ENCODE peak calls at places on chromosomes 5 and 9, in nine cellular contexts. Z, V, X, K, E, B, P, Q and A are unnamed samples.

GRCh38 chr9:86807577-86807976 is 139.7 kb downstream of the GAS1 start:
- DNase-seq in E (no peak), P (no peak), Q (peak; percentile 21), K (no peak), V (peak; percentile 8), X (no peak), B (no peak), Z (no peak), A (no peak)

GRCh38 chr5:15249152-15249551 is 250.8 kb upstream of the FBXL7 start:
- DNase-seq in V (peak; percentile 47), E (no peak), X (no peak), B (no peak), P (no peak), Z (no peak), K (no peak), Q (no peak), A (no peak)

GRCh38 chr9:18786196-18786595 is 246.8 kb downstream of the SAXO1 start:
- DNase-seq in K (no peak), X (no peak), P (no peak), Z (no peak), B (peak; percentile 61), Q (no peak), V (no peak), E (no peak), A (no peak)

GRCh38 chr9:7467186-7467585 is 332.4 kb downstream of the DMAC1 start:
- DNase-seq in Q (no peak), X (no peak), E (no peak), B (no peak), V (no peak), Z (no peak), K (no peak), P (no peak), A (no peak)

GRCh38 chr5:171483453-171484177 is 64.2 kb downstream of the FGF18 start:
- DNase-seq in V (no peak), K (no peak), Z (no peak), Q (no peak), B (no peak), X (no peak), P (peak; percentile 51), E (no peak), A (peak; percentile 25)

GRCh38 chr9:127962278-127962677 is 18.5 kb downstream of the EEIG1 start:
- DNase-seq in K (no peak), E (no peak), Z (no peak), Q (no peak), P (no peak), V (no peak), X (no peak), B (no peak), A (no peak)

GRCh38 chr5:141121563-141121962 is at the start of gene PCDHB4:
- DNase-seq in B (no peak), X (no peak), E (no peak), Z (no peak), K (no peak), P (no peak), Q (no peak), V (no peak), A (peak; percentile 49)

GRCh38 chr9:114035221-114035844 is 42.8 kb downstream of the AMBP start:
- DNase-seq in E (no peak), P (no peak), K (no peak), Z (no peak), Q (no peak), X (no peak), V (no peak), B (no peak), A (no peak)

GRCh38 chr5:138706655-138707480 is 46.4 kb upstream of the CTNNA1 start:
- DNase-seq in K (no peak), Z (no peak), Q (no peak), B (no peak), E (no peak), X (no peak), V (peak; percentile 90), P (peak; percentile 18), A (no peak)

GRCh38 chr9:126126807-126127206 is 199.8 kb upstream of the MVB12B start:
- DNase-seq in P (no peak), E (no peak), K (no peak), Q (no peak), B (no peak), Z (no peak), X (no peak), V (no peak), A (peak; percentile 1)

GRCh38 chr9:134590240-134591081 is 51.1 kb upstream of the COL5A1 start:
- DNase-seq in P (no peak), V (no peak), E (no peak), X (no peak), K (no peak), Q (no peak), Z (no peak), B (no peak), A (no peak)

GRCh38 chr5:67814569-67815311 is 400.8 kb upstream of the PIK3R1 start:
- DNase-seq in E (no peak), Q (no peak), X (no peak), V (no peak), P (no peak), Z (no peak), K (no peak), B (no peak), A (no peak)

GRCh38 chr9:129813661-129814060 is 10.3 kb downstream of the TOR1A start:
- DNase-seq in P (no peak), Z (no peak), E (no peak), X (no peak), V (no peak), K (no peak), B (no peak), Q (no peak), A (no peak)

GRCh38 chr5:150323819-150324218 is 21.1 kb upstream of the ARSI start:
- DNase-seq in V (no peak), Q (no peak), X (no peak), P (no peak), B (no peak), E (no peak), Z (no peak), K (no peak), A (no peak)

GRCh38 chr5:168851902-168852321 is 272.7 kb upstream of the PANK3 start:
- DNase-seq in Q (no peak), V (peak; percentile 87), X (no peak), B (no peak), E (no peak), K (peak; percentile 7), P (peak; percentile 58), Z (peak; percentile 90), A (peak; percentile 86)

GRCh38 chr9:34992376-34992951 is 2.9 kb downstream of the DNAJB5 start:
- DNase-seq in P (peak; percentile 39), X (no peak), V (peak; percentile 72), B (no peak), Z (no peak), E (peak; percentile 34), Q (no peak), K (no peak), A (no peak)

GRCh38 chr9:134363450-134363849 is 37.2 kb downstream of the RXRA start:
- DNase-seq in P (no peak), Q (no peak), B (no peak), Z (no peak), X (no peak), V (no peak), E (no peak), K (no peak), A (no peak)